ENCODE peak calls at places on chromosomes 2 and 18, in six cellular contexts. One of them, this sample, is unnamed.
A peak's percentile ranks its signal among the peaks of the same experiment; 100 is the strongest.

GRCh38 chr2:109647636-109648035 is 33.5 kb downstream of the SOWAHC start:
- ATAC-seq in K562: no peak
- ATAC-seq in upper lobe of left lung: no peak
- ATAC-seq in GM12878: no peak
- ATAC-seq in HepG2: no peak
- ATAC-seq in A549: no peak
- ATAC-seq in this sample: no peak

GRCh38 chr2:239293450-239294430 is 107.1 kb downstream of the HDAC4 start:
- ATAC-seq in HepG2: no peak
- ATAC-seq in A549: no peak
- ATAC-seq in K562: peak; percentile 57
- ATAC-seq in upper lobe of left lung: peak; percentile 20
- ATAC-seq in GM12878: peak; percentile 95
- ATAC-seq in this sample: no peak

GRCh38 chr2:71282493-71282892 is 49.1 kb upstream of the ZNF638 start:
- ATAC-seq in upper lobe of left lung: no peak
- ATAC-seq in K562: peak; percentile 62
- ATAC-seq in A549: peak; percentile 89
- ATAC-seq in GM12878: peak; percentile 66
- ATAC-seq in HepG2: peak; percentile 93
- ATAC-seq in this sample: no peak

GRCh38 chr2:241248897-241249296 is 60.4 kb downstream of the ANO7 start:
- ATAC-seq in K562: no peak
- ATAC-seq in upper lobe of left lung: no peak
- ATAC-seq in HepG2: no peak
- ATAC-seq in GM12878: no peak
- ATAC-seq in A549: no peak
- ATAC-seq in this sample: no peak

GRCh38 chr18:5975111-5975622 is 79.8 kb upstream of the TMEM200C start:
- ATAC-seq in K562: no peak
- ATAC-seq in A549: no peak
- ATAC-seq in GM12878: peak; percentile 89
- ATAC-seq in HepG2: no peak
- ATAC-seq in upper lobe of left lung: no peak
- ATAC-seq in this sample: no peak

GRCh38 chr2:97713296-97714083 is at the start of gene ZAP70:
- ATAC-seq in HepG2: peak; percentile 34
- ATAC-seq in A549: no peak
- ATAC-seq in upper lobe of left lung: no peak
- ATAC-seq in GM12878: no peak
- ATAC-seq in K562: no peak
- ATAC-seq in this sample: no peak

GRCh38 chr2:226911932-226912331 is 76.1 kb downstream of the RHBDD1 start:
- ATAC-seq in K562: no peak
- ATAC-seq in A549: no peak
- ATAC-seq in GM12878: peak; percentile 50
- ATAC-seq in upper lobe of left lung: no peak
- ATAC-seq in HepG2: no peak
- ATAC-seq in this sample: no peak

GRCh38 chr2:74576151-74576755 is 21.7 kb downstream of the DOK1 start:
- ATAC-seq in GM12878: no peak
- ATAC-seq in upper lobe of left lung: no peak
- ATAC-seq in K562: no peak
- ATAC-seq in HepG2: no peak
- ATAC-seq in A549: no peak
- ATAC-seq in this sample: no peak

GRCh38 chr18:36601316-36601715 is 227.5 kb downstream of the TPGS2 start:
- ATAC-seq in K562: no peak
- ATAC-seq in A549: no peak
- ATAC-seq in HepG2: no peak
- ATAC-seq in GM12878: no peak
- ATAC-seq in upper lobe of left lung: no peak
- ATAC-seq in this sample: no peak

GRCh38 chr18:77031662-77032061 is 100.9 kb downstream of the MBP start:
- ATAC-seq in HepG2: no peak
- ATAC-seq in A549: no peak
- ATAC-seq in upper lobe of left lung: peak; percentile 16
- ATAC-seq in K562: no peak
- ATAC-seq in GM12878: no peak
- ATAC-seq in this sample: no peak

GRCh38 chr2:97360202-97360601 is 229.5 kb downstream of the ANKRD36B start:
- ATAC-seq in K562: no peak
- ATAC-seq in upper lobe of left lung: peak; percentile 17
- ATAC-seq in GM12878: no peak
- ATAC-seq in A549: no peak
- ATAC-seq in HepG2: no peak
- ATAC-seq in this sample: no peak

GRCh38 chr2:43092520-43093179 is 133.8 kb downstream of the ZFP36L2 start:
- ATAC-seq in A549: no peak
- ATAC-seq in GM12878: no peak
- ATAC-seq in K562: no peak
- ATAC-seq in upper lobe of left lung: no peak
- ATAC-seq in HepG2: peak; percentile 80
- ATAC-seq in this sample: no peak

GRCh38 chr2:105836840-105837692 is 92.4 kb downstream of the NCK2 start:
- ATAC-seq in HepG2: no peak
- ATAC-seq in K562: no peak
- ATAC-seq in upper lobe of left lung: no peak
- ATAC-seq in GM12878: peak; percentile 32
- ATAC-seq in A549: no peak
- ATAC-seq in this sample: no peak

GRCh38 chr2:217393585-217394032 is 533.7 kb upstream of the TNP1 start:
- ATAC-seq in K562: no peak
- ATAC-seq in HepG2: no peak
- ATAC-seq in A549: no peak
- ATAC-seq in upper lobe of left lung: peak; percentile 19
- ATAC-seq in GM12878: no peak
- ATAC-seq in this sample: peak; percentile 92

GRCh38 chr2:174327958-174328308 is 6.8 kb upstream of the SP9 start:
- ATAC-seq in A549: peak; percentile 8
- ATAC-seq in HepG2: no peak
- ATAC-seq in upper lobe of left lung: no peak
- ATAC-seq in K562: no peak
- ATAC-seq in GM12878: no peak
- ATAC-seq in this sample: no peak

GRCh38 chr2:100673691-100674485 is 111.1 kb downstream of the PDCL3 start:
- ATAC-seq in K562: no peak
- ATAC-seq in GM12878: no peak
- ATAC-seq in upper lobe of left lung: no peak
- ATAC-seq in HepG2: no peak
- ATAC-seq in A549: no peak
- ATAC-seq in this sample: no peak

DNA sequence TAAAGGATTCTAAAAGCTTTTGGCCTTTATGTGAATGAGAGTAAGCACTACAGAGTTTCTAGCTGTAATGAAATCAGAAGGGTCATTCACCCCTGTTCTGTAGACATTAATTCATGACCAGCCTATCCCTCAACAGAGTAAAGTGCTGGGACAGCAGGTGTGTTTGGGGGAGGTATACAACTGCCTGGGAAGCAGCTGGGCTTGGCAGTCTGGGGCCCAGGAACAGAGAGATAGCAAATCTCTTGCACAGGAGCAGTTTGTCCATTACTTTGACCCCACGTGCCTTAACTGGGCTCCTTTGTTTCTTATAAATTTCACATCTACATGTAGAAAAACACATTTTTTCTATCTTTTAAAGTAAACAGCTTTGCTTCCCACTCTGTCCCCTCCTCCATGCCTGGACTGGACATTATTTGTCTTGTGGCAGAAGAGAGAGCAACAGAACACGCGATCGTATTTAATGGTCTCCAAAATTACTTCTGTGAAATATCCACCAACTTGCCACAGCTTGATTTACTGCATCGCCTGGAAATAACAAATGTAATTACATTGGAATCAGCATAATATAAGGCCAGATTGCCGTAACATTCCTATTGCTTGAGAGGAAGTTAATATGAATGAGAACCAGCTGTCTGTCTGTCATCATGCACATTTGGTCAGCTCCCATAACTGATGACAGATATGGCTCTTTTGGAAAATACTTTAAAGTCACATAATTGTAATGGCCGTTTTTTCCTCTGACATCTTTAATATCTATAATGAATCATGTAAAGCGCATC is 263.8 kb downstream of the RBM43 start:
- ATAC-seq in upper lobe of left lung: no peak
- ATAC-seq in A549: no peak
- ATAC-seq in K562: no peak
- ATAC-seq in HepG2: no peak
- ATAC-seq in GM12878: no peak
- ATAC-seq in this sample: no peak
- TF ChIP-seq EP300 in upper lobe of left lung: no peak
- TF ChIP-seq EP300 in A549: no peak
- TF ChIP-seq EP300 in K562: no peak
- TF ChIP-seq EP300 in HepG2: no peak
- TF ChIP-seq EP300 in GM12878: no peak
- TF ChIP-seq EP300 in this sample: no peak

GRCh38 chr2:168821992-168822391 is 19.6 kb downstream of the NOSTRIN start:
- ATAC-seq in upper lobe of left lung: no peak
- ATAC-seq in HepG2: no peak
- ATAC-seq in GM12878: no peak
- ATAC-seq in A549: no peak
- ATAC-seq in K562: no peak
- ATAC-seq in this sample: no peak

GRCh38 chr2:168821577-168821976 is 19.1 kb downstream of the NOSTRIN start:
- ATAC-seq in K562: no peak
- ATAC-seq in HepG2: no peak
- ATAC-seq in A549: no peak
- ATAC-seq in GM12878: no peak
- ATAC-seq in upper lobe of left lung: no peak
- ATAC-seq in this sample: no peak

GRCh38 chr2:168814939-168815907 is 12.8 kb downstream of the NOSTRIN start:
- ATAC-seq in upper lobe of left lung: no peak
- ATAC-seq in HepG2: peak; percentile 67
- ATAC-seq in A549: no peak
- ATAC-seq in GM12878: no peak
- ATAC-seq in K562: no peak
- ATAC-seq in this sample: no peak

GRCh38 chr2:168816369-168816768 is 13.9 kb downstream of the NOSTRIN start:
- ATAC-seq in HepG2: no peak
- ATAC-seq in A549: peak; percentile 82
- ATAC-seq in K562: no peak
- ATAC-seq in upper lobe of left lung: no peak
- ATAC-seq in GM12878: no peak
- ATAC-seq in this sample: no peak

DNA sequence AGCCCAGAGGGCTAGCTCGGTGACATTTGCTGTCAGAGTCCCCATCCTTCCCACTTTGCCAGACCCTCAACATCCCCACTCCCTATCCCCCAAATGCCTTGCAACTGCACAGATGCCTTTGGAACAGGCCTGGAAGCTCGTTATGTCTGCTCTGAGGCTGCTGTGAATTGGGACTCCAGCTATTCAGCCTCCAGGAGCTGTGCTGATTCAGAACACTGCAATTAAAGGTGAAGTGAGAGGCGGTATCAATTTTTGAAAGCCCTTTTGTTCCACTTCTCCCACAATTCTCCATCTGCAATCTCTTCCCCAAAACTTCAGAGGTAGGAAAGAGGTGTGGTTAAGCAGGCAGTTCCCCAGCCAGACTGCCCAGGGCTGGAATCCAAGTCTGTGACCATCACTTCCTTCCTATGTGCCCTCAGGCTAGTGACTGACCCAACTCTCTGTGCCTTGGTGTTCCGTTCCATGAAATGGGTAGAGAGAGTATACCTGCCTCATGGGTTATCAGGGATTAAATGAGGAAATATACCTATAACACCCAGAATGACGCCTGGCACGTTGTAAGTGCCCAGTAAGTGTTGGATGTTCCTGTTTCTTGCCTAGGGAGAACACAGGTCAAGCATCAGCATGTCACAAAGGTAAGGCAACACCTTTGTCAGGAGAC is 17.5 kb downstream of the NOSTRIN start:
- ATAC-seq in HepG2: no peak
- ATAC-seq in K562: peak; percentile 12
- ATAC-seq in A549: no peak
- ATAC-seq in GM12878: no peak
- ATAC-seq in upper lobe of left lung: no peak
- ATAC-seq in this sample: no peak
- H3K27ac ChIP-seq in HepG2: no peak overlapping the region
- H3K27ac ChIP-seq in K562: no peak overlapping the region
- H3K27ac ChIP-seq in A549: no peak overlapping the region
- H3K27ac ChIP-seq in GM12878: no peak overlapping the region
- H3K27ac ChIP-seq in upper lobe of left lung: no peak overlapping the region
- H3K27ac ChIP-seq in this sample: no peak overlapping the region

DNA sequence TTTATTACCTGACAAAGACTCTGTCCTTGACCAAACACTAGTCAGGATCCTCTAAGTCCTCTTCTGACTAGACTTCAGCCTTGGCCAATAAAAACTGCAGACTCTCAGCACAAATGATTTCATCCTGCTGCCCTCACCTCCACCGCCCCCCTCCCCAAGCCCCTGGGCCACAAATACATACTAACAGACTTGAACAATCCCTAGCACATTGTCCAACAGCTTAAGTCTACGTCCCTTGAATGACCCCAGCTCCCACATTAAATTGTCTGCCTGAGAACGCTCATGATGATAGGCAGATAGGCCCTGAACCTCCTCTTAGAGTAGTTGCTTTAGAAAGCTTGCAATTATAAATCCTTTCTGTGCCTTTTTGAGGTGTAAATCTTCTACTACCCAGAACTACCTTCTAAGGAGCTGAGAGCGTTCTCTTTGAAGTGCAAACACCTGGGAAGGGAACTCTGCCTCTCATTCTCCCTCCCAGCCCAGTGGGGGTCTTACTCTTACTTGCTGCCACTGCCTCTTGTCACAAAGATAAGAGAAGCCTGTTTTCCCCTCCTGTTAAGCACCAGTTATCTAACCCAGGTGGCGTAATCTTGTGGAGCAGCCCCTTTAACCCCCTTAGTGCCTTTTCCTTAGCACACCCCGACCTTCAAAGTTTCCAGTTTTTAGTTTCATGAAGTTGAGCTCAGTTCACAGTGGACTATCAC is 1225.6 kb downstream of the LRP1B start:
- ATAC-seq in A549: no peak
- ATAC-seq in GM12878: no peak
- ATAC-seq in HepG2: no peak
- ATAC-seq in K562: no peak
- ATAC-seq in upper lobe of left lung: no peak
- ATAC-seq in this sample: no peak
- TF ChIP-seq EP300 in A549: no peak
- TF ChIP-seq EP300 in GM12878: no peak
- TF ChIP-seq EP300 in HepG2: no peak
- TF ChIP-seq EP300 in K562: no peak
- TF ChIP-seq EP300 in upper lobe of left lung: no peak
- TF ChIP-seq EP300 in this sample: no peak

GRCh38 chr2:68206779-68207178 is 45.6 kb downstream of the PPP3R1 start:
- ATAC-seq in A549: no peak
- ATAC-seq in GM12878: no peak
- ATAC-seq in K562: peak; percentile 44
- ATAC-seq in upper lobe of left lung: no peak
- ATAC-seq in HepG2: no peak
- ATAC-seq in this sample: no peak

GRCh38 chr2:68200157-68200787 is 42.6 kb downstream of the PNO1 start:
- ATAC-seq in GM12878: peak; percentile 9
- ATAC-seq in HepG2: no peak
- ATAC-seq in K562: no peak
- ATAC-seq in A549: no peak
- ATAC-seq in upper lobe of left lung: no peak
- ATAC-seq in this sample: no peak

DNA sequence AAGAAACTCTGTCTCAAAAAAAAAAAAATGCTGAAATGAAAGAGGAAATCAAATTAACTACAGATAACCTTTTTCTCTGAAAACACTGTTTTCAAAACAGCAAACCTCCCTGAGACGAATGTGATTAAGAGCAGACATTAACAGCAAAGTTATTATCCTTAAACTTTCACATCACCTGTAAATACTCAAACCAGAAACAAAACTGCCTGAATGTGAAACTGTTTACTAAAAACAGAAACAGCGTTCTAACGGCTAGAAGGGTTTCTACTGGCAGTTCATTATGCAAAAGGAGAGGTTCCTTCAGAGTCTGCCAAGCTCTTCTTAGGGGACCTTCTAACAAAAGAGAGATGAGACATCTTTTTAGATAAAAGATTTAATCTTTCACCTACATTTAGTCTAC is 45.9 kb downstream of the PNO1 start:
- ATAC-seq in upper lobe of left lung: no peak
- ATAC-seq in K562: no peak
- ATAC-seq in HepG2: no peak
- ATAC-seq in A549: no peak
- ATAC-seq in GM12878: peak; percentile 96
- ATAC-seq in this sample: no peak
- H3K27ac ChIP-seq in upper lobe of left lung: no peak overlapping the region
- H3K27ac ChIP-seq in K562: no peak overlapping the region
- H3K27ac ChIP-seq in HepG2: no peak overlapping the region
- H3K27ac ChIP-seq in A549: no peak overlapping the region
- H3K27ac ChIP-seq in GM12878: peak overlapping the region; percentile 72
- H3K27ac ChIP-seq in this sample: no peak overlapping the region